ENCODE peak calls at places on chromosomes 1 and 21, in eight cellular contexts. One of them, this sample, is unnamed.

GRCh38 chr1:155872527-155872926 is 13.2 kb downstream of the SYT11 start:
- DNase-seq in MM.1S: no peak
- DNase-seq in thoracic aorta: no peak
- DNase-seq in ovary: no peak
- DNase-seq in GM10248: no peak
- DNase-seq in heart left ventricle: no peak
- DNase-seq in psoas muscle: no peak
- DNase-seq in nephron progenitor cell: no peak
- DNase-seq in this sample: no peak

GRCh38 chr1:186374313-186375151 is 521 bp downstream of the TPR start:
- DNase-seq in ovary: peak
- DNase-seq in MM.1S: peak
- DNase-seq in psoas muscle: no peak
- DNase-seq in nephron progenitor cell: peak
- DNase-seq in heart left ventricle: no peak
- DNase-seq in GM10248: peak
- DNase-seq in thoracic aorta: no peak
- DNase-seq in this sample: peak

GRCh38 chr1:67059331-67059730 is 5.4 kb upstream of the SLC35D1 start:
- DNase-seq in MM.1S: no peak
- DNase-seq in ovary: no peak
- DNase-seq in thoracic aorta: no peak
- DNase-seq in GM10248: no peak
- DNase-seq in psoas muscle: no peak
- DNase-seq in nephron progenitor cell: no peak
- DNase-seq in heart left ventricle: no peak
- DNase-seq in this sample: no peak

GRCh38 chr1:191240925-191241324 is 763.3 kb upstream of the BRINP3 start:
- DNase-seq in nephron progenitor cell: no peak
- DNase-seq in psoas muscle: no peak
- DNase-seq in thoracic aorta: no peak
- DNase-seq in heart left ventricle: no peak
- DNase-seq in GM10248: no peak
- DNase-seq in ovary: no peak
- DNase-seq in MM.1S: no peak
- DNase-seq in this sample: no peak

GRCh38 chr1:2534775-2535387 is 4.8 kb upstream of the HES5 start:
- DNase-seq in heart left ventricle: no peak
- DNase-seq in psoas muscle: no peak
- DNase-seq in nephron progenitor cell: no peak
- DNase-seq in GM10248: no peak
- DNase-seq in MM.1S: no peak
- DNase-seq in ovary: no peak
- DNase-seq in thoracic aorta: no peak
- DNase-seq in this sample: no peak

GRCh38 chr1:153217744-153218416 is 496 bp downstream of the PRR9 start:
- DNase-seq in ovary: no peak
- DNase-seq in heart left ventricle: no peak
- DNase-seq in nephron progenitor cell: no peak
- DNase-seq in thoracic aorta: no peak
- DNase-seq in psoas muscle: no peak
- DNase-seq in GM10248: no peak
- DNase-seq in MM.1S: no peak
- DNase-seq in this sample: no peak

GRCh38 chr1:232477728-232478127 is 152.2 kb downstream of the SIPA1L2 start:
- DNase-seq in heart left ventricle: no peak
- DNase-seq in ovary: no peak
- DNase-seq in GM10248: no peak
- DNase-seq in nephron progenitor cell: peak
- DNase-seq in psoas muscle: peak
- DNase-seq in thoracic aorta: no peak
- DNase-seq in MM.1S: no peak
- DNase-seq in this sample: no peak

GRCh38 chr1:230008721-230009120 is 58.3 kb upstream of the GALNT2 start:
- DNase-seq in nephron progenitor cell: no peak
- DNase-seq in psoas muscle: no peak
- DNase-seq in ovary: no peak
- DNase-seq in thoracic aorta: no peak
- DNase-seq in heart left ventricle: no peak
- DNase-seq in MM.1S: no peak
- DNase-seq in GM10248: no peak
- DNase-seq in this sample: no peak

GRCh38 chr1:150259758-150260669 is 2.4 kb downstream of the CA14 start:
- DNase-seq in nephron progenitor cell: peak
- DNase-seq in MM.1S: no peak
- DNase-seq in ovary: peak
- DNase-seq in thoracic aorta: no peak
- DNase-seq in GM10248: no peak
- DNase-seq in heart left ventricle: peak
- DNase-seq in psoas muscle: no peak
- DNase-seq in this sample: no peak

GRCh38 chr1:226738995-226739695 is at the start of gene ITPKB:
- DNase-seq in nephron progenitor cell: peak
- DNase-seq in thoracic aorta: no peak
- DNase-seq in heart left ventricle: peak
- DNase-seq in ovary: peak
- DNase-seq in MM.1S: peak
- DNase-seq in GM10248: peak
- DNase-seq in psoas muscle: peak
- DNase-seq in this sample: peak

GRCh38 chr1:171644805-171645483 is 7.5 kb downstream of the MYOC start:
- DNase-seq in heart left ventricle: peak
- DNase-seq in MM.1S: peak
- DNase-seq in GM10248: peak
- DNase-seq in thoracic aorta: peak
- DNase-seq in nephron progenitor cell: peak
- DNase-seq in psoas muscle: peak
- DNase-seq in ovary: peak
- DNase-seq in this sample: peak

GRCh38 chr21:36156815-36157670 is at the start of gene DOP1B:
- DNase-seq in GM10248: peak
- DNase-seq in MM.1S: peak
- DNase-seq in thoracic aorta: no peak
- DNase-seq in ovary: no peak
- DNase-seq in psoas muscle: peak
- DNase-seq in nephron progenitor cell: no peak
- DNase-seq in heart left ventricle: no peak
- DNase-seq in this sample: no peak

GRCh38 chr1:227401562-227402342 is 83.5 kb upstream of the CDC42BPA start:
- DNase-seq in GM10248: no peak
- DNase-seq in thoracic aorta: no peak
- DNase-seq in ovary: no peak
- DNase-seq in psoas muscle: no peak
- DNase-seq in nephron progenitor cell: no peak
- DNase-seq in MM.1S: no peak
- DNase-seq in heart left ventricle: no peak
- DNase-seq in this sample: no peak

GRCh38 chr21:36717901-36718465 is 19.1 kb downstream of the SIM2 start:
- DNase-seq in GM10248: no peak
- DNase-seq in heart left ventricle: no peak
- DNase-seq in psoas muscle: no peak
- DNase-seq in thoracic aorta: no peak
- DNase-seq in ovary: no peak
- DNase-seq in MM.1S: no peak
- DNase-seq in nephron progenitor cell: no peak
- DNase-seq in this sample: no peak

GRCh38 chr1:154534263-154534844 is 24.1 kb downstream of the UBE2Q1 start:
- DNase-seq in nephron progenitor cell: peak
- DNase-seq in ovary: no peak
- DNase-seq in heart left ventricle: no peak
- DNase-seq in GM10248: peak
- DNase-seq in psoas muscle: no peak
- DNase-seq in thoracic aorta: no peak
- DNase-seq in MM.1S: peak
- DNase-seq in this sample: peak

DNA sequence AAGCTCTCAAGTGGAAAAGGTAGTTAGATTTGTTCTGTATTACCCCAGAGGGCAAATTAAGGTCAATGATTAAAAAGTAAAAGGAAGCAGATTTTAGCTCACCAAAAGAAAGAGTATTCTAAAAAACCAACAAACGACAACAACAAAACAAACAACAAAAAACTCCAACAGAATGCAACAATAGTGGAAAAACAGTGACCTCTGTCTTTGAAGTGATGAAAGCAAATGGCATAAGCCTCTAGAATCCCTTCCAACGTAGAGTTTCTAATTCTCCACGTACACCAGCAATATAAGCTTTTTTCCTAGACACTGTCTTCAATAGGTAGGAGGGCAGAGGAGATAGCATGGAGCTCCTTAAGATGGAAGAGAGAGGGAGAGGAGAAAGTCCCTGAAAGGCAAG is 359.1 kb downstream of the TTLL7 start:
- DNase-seq in psoas muscle: no peak
- DNase-seq in MM.1S: no peak
- DNase-seq in GM10248: no peak
- DNase-seq in thoracic aorta: no peak
- DNase-seq in heart left ventricle: no peak
- DNase-seq in ovary: no peak
- DNase-seq in nephron progenitor cell: no peak
- DNase-seq in this sample: no peak
- TF ChIP-seq CTCF in psoas muscle: no peak
- TF ChIP-seq CTCF in MM.1S: no peak
- TF ChIP-seq CTCF in GM10248: no peak
- TF ChIP-seq CTCF in thoracic aorta: no peak
- TF ChIP-seq CTCF in heart left ventricle: no peak
- TF ChIP-seq CTCF in ovary: no peak
- TF ChIP-seq CTCF in nephron progenitor cell: no peak
- TF ChIP-seq CTCF in this sample: no peak

DNA sequence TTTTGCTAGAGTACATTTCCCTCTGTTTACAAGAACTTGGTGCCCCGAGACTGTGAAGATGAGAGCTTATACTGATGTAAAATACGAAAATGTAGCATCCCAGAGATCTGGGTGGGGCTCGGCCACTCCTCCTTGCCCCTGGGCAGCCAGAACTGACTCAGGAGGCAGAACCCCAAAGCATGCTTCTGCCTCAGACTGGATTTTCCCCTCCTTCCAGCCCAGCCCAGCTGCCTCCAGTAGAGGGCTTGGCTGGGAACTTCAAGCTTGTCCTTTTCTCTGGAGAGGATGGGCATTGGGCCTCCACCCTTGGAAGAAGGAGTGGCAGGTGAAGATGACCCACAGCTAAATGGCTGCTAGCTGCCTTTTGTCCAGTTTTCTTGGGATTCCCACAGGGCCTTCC is 24.3 kb upstream of the BTG2 start:
- DNase-seq in GM10248: no peak
- DNase-seq in heart left ventricle: no peak
- DNase-seq in ovary: no peak
- DNase-seq in nephron progenitor cell: no peak
- DNase-seq in psoas muscle: no peak
- DNase-seq in thoracic aorta: no peak
- DNase-seq in MM.1S: no peak
- DNase-seq in this sample: no peak
- TF ChIP-seq CTCF in GM10248: no peak
- TF ChIP-seq CTCF in heart left ventricle: no peak
- TF ChIP-seq CTCF in ovary: no peak
- TF ChIP-seq CTCF in nephron progenitor cell: no peak
- TF ChIP-seq CTCF in psoas muscle: no peak
- TF ChIP-seq CTCF in thoracic aorta: no peak
- TF ChIP-seq CTCF in MM.1S: no peak
- TF ChIP-seq CTCF in this sample: no peak

GRCh38 chr21:41326414-41327080 is 9.9 kb downstream of the FAM3B start:
- DNase-seq in MM.1S: no peak
- DNase-seq in ovary: no peak
- DNase-seq in thoracic aorta: no peak
- DNase-seq in psoas muscle: no peak
- DNase-seq in GM10248: no peak
- DNase-seq in nephron progenitor cell: no peak
- DNase-seq in heart left ventricle: no peak
- DNase-seq in this sample: no peak

GRCh38 chr21:41322496-41323382 is 6.1 kb downstream of the FAM3B start:
- DNase-seq in heart left ventricle: no peak
- DNase-seq in ovary: no peak
- DNase-seq in GM10248: no peak
- DNase-seq in MM.1S: no peak
- DNase-seq in psoas muscle: no peak
- DNase-seq in nephron progenitor cell: no peak
- DNase-seq in thoracic aorta: no peak
- DNase-seq in this sample: no peak

GRCh38 chr21:41321908-41322495 is 5.4 kb downstream of the FAM3B start:
- DNase-seq in GM10248: no peak
- DNase-seq in heart left ventricle: no peak
- DNase-seq in MM.1S: peak
- DNase-seq in nephron progenitor cell: no peak
- DNase-seq in ovary: no peak
- DNase-seq in thoracic aorta: no peak
- DNase-seq in psoas muscle: no peak
- DNase-seq in this sample: no peak

GRCh38 chr21:41327753-41328152 is 11.2 kb downstream of the FAM3B start:
- DNase-seq in nephron progenitor cell: no peak
- DNase-seq in GM10248: no peak
- DNase-seq in psoas muscle: no peak
- DNase-seq in thoracic aorta: no peak
- DNase-seq in MM.1S: no peak
- DNase-seq in ovary: no peak
- DNase-seq in heart left ventricle: no peak
- DNase-seq in this sample: no peak

GRCh38 chr21:41325138-41325537 is 8.5 kb downstream of the FAM3B start:
- DNase-seq in nephron progenitor cell: no peak
- DNase-seq in thoracic aorta: no peak
- DNase-seq in psoas muscle: no peak
- DNase-seq in ovary: no peak
- DNase-seq in heart left ventricle: no peak
- DNase-seq in GM10248: no peak
- DNase-seq in MM.1S: no peak
- DNase-seq in this sample: no peak
- TF ChIP-seq CTCF in nephron progenitor cell: no peak
- TF ChIP-seq CTCF in thoracic aorta: no peak
- TF ChIP-seq CTCF in psoas muscle: no peak
- TF ChIP-seq CTCF in ovary: no peak
- TF ChIP-seq CTCF in heart left ventricle: no peak
- TF ChIP-seq CTCF in GM10248: no peak
- TF ChIP-seq CTCF in MM.1S: no peak
- TF ChIP-seq CTCF in this sample: no peak

GRCh38 chr1:53410691-53411090 is 48.5 kb upstream of the DMRTB1 start:
- DNase-seq in thoracic aorta: no peak
- DNase-seq in GM10248: no peak
- DNase-seq in psoas muscle: no peak
- DNase-seq in heart left ventricle: no peak
- DNase-seq in MM.1S: no peak
- DNase-seq in ovary: no peak
- DNase-seq in nephron progenitor cell: no peak
- DNase-seq in this sample: no peak

GRCh38 chr1:53409695-53410094 is 49.5 kb upstream of the DMRTB1 start:
- DNase-seq in GM10248: no peak
- DNase-seq in thoracic aorta: no peak
- DNase-seq in psoas muscle: no peak
- DNase-seq in nephron progenitor cell: no peak
- DNase-seq in ovary: no peak
- DNase-seq in MM.1S: no peak
- DNase-seq in heart left ventricle: no peak
- DNase-seq in this sample: no peak

GRCh38 chr1:53409233-53409632 is 50.0 kb upstream of the DMRTB1 start:
- DNase-seq in psoas muscle: no peak
- DNase-seq in nephron progenitor cell: no peak
- DNase-seq in thoracic aorta: no peak
- DNase-seq in MM.1S: no peak
- DNase-seq in heart left ventricle: no peak
- DNase-seq in GM10248: no peak
- DNase-seq in ovary: no peak
- DNase-seq in this sample: no peak

GRCh38 chr1:53408755-53409129 is 50.5 kb upstream of the DMRTB1 start:
- DNase-seq in heart left ventricle: no peak
- DNase-seq in nephron progenitor cell: no peak
- DNase-seq in psoas muscle: no peak
- DNase-seq in ovary: no peak
- DNase-seq in MM.1S: no peak
- DNase-seq in thoracic aorta: no peak
- DNase-seq in GM10248: no peak
- DNase-seq in this sample: no peak

GRCh38 chr1:53410100-53410541 is 49.1 kb upstream of the DMRTB1 start:
- DNase-seq in GM10248: no peak
- DNase-seq in ovary: no peak
- DNase-seq in nephron progenitor cell: peak
- DNase-seq in MM.1S: no peak
- DNase-seq in thoracic aorta: no peak
- DNase-seq in psoas muscle: no peak
- DNase-seq in heart left ventricle: no peak
- DNase-seq in this sample: no peak
- TF ChIP-seq CTCF in GM10248: no peak
- TF ChIP-seq CTCF in ovary: no peak
- TF ChIP-seq CTCF in nephron progenitor cell: no peak
- TF ChIP-seq CTCF in MM.1S: no peak
- TF ChIP-seq CTCF in thoracic aorta: no peak
- TF ChIP-seq CTCF in psoas muscle: no peak
- TF ChIP-seq CTCF in heart left ventricle: no peak
- TF ChIP-seq CTCF in this sample: no peak